ENCODE peak calls at places on chromosome 11, in eight cellular contexts. L is right cardiac atrium; F is HTR-8/SVneo; Q is OCI-M1; X is iris pigment epithelial cell; B is dorsolateral prefrontal cortex; T is activated CD8-positive, alpha-beta memory T cell treated with anti-CD3 and anti-CD28 coated beads for 1 hour; H is COR-L47. D is an unnamed sample.

GRCh38 chr11:83610996-83611395 is 324.8 kb upstream of the CCDC90B start:
- DNase-seq in L (no peak), F (no peak), Q (no peak), X (no peak), B (no peak), T (no peak), H (no peak), D (no peak)

GRCh38 chr11:74687237-74688005 is 43.8 kb downstream of the CHRDL2 start:
- DNase-seq in L (no peak), F (no peak), Q (no peak), X (peak), B (no peak), T (no peak), H (no peak), D (no peak)

GRCh38 chr11:122697636-122698167 is 42.2 kb downstream of the UBASH3B start:
- DNase-seq in L (no peak), F (no peak), Q (peak), X (peak), B (no peak), T (no peak), H (no peak), D (peak)

GRCh38 chr11:27868226-27868625 is 168.0 kb upstream of the BDNF start:
- DNase-seq in L (no peak), F (no peak), Q (no peak), X (peak), B (no peak), T (no peak), H (no peak), D (no peak)

GRCh38 chr11:65488273-65489058 is 10.4 kb upstream of the MALAT1 start:
- DNase-seq in L (peak), F (no peak), Q (no peak), X (peak), B (no peak), T (no peak), H (no peak), D (no peak)

GRCh38 chr11:74678591-74679512 is 52.4 kb downstream of the CHRDL2 start:
- DNase-seq in L (no peak), F (no peak), Q (no peak), X (no peak), B (no peak), T (no peak), H (no peak), D (no peak)

GRCh38 chr11:2787816-2788750 is 88.3 kb upstream of the KCNQ1OT1 start:
- DNase-seq in L (peak), F (no peak), Q (peak), X (no peak), B (no peak), T (no peak), H (no peak), D (no peak)

GRCh38 chr11:85898456-85898855 is 43.3 kb downstream of the CCDC83 start:
- DNase-seq in L (no peak), F (no peak), Q (no peak), X (peak), B (no peak), T (no peak), H (no peak), D (no peak)

GRCh38 chr11:120977470-120977869 is 46.4 kb upstream of the TBCEL start:
- DNase-seq in L (no peak), F (no peak), Q (no peak), X (peak), B (no peak), T (no peak), H (no peak), D (no peak)

GRCh38 chr11:22787565-22788162 is 41.9 kb downstream of the SVIP start:
- DNase-seq in L (no peak), F (peak), Q (peak), X (peak), B (peak), T (peak), H (peak), D (peak)

GRCh38 chr11:35170503-35170902 is 31.5 kb downstream of the CD44 start:
- DNase-seq in L (no peak), F (no peak), Q (no peak), X (no peak), B (no peak), T (no peak), H (no peak), D (no peak)

GRCh38 chr11:88104408-88104807 is 70.8 kb downstream of the RAB38 start:
- DNase-seq in L (no peak), F (no peak), Q (no peak), X (no peak), B (no peak), T (no peak), H (no peak), D (no peak)

GRCh38 chr11:64743591-64744543 is at the start of gene RASGRP2:
- DNase-seq in L (peak), F (peak), Q (peak), X (peak), B (no peak), T (peak), H (no peak), D (peak)

GRCh38 chr11:66082936-66083698 is 13.0 kb downstream of the PACS1 start:
- DNase-seq in L (no peak), F (no peak), Q (peak), X (peak), B (no peak), T (no peak), H (peak), D (no peak)

GRCh38 chr11:6022954-6023353 is 7.6 kb downstream of the OR56A1 start:
- DNase-seq in L (no peak), F (peak), Q (peak), X (peak), B (peak), T (no peak), H (peak), D (peak)

GRCh38 chr11:121543981-121544380 is 91.2 kb upstream of the SORL1-AS1 start:
- DNase-seq in L (no peak), F (no peak), Q (no peak), X (no peak), B (no peak), T (no peak), H (no peak), D (no peak)

GRCh38 chr11:20474176-20474950 is 86.8 kb downstream of the PRMT3 start:
- DNase-seq in L (no peak), F (no peak), Q (no peak), X (peak), B (peak), T (no peak), H (no peak), D (no peak)

GRCh38 chr11:78168539-78169477 is 19.6 kb downstream of the KCTD21 start:
- DNase-seq in L (peak), F (no peak), Q (no peak), X (peak), B (no peak), T (no peak), H (no peak), D (no peak)

GRCh38 chr11:17528181-17528691 is 16.0 kb downstream of the USH1C start:
- DNase-seq in L (peak), F (peak), Q (peak), X (peak), B (peak), T (peak), H (no peak), D (no peak)

GRCh38 chr11:107006076-107006833 is 12.0 kb downstream of the GUCY1A2 start:
- DNase-seq in L (no peak), F (no peak), Q (peak), X (no peak), B (no peak), T (no peak), H (no peak), D (no peak)

GRCh38 chr11:46489668-46490560 is 98.3 kb upstream of the CHRM4 start:
- DNase-seq in L (no peak), F (peak), Q (peak), X (peak), B (peak), T (no peak), H (peak), D (peak)

GRCh38 chr11:88202498-88202897 is 27.3 kb upstream of the RAB38 start:
- DNase-seq in L (no peak), F (no peak), Q (peak), X (no peak), B (no peak), T (no peak), H (no peak), D (no peak)

GRCh38 chr11:26944866-26945664 is 48.8 kb upstream of the FIBIN start:
- DNase-seq in L (no peak), F (no peak), Q (no peak), X (peak), B (no peak), T (no peak), H (no peak), D (no peak)

GRCh38 chr11:4713241-4713640 is 8.7 kb downstream of the MMP26 start:
- DNase-seq in L (no peak), F (no peak), Q (no peak), X (no peak), B (no peak), T (no peak), H (no peak), D (no peak)

GRCh38 chr11:35418847-35419712 is at the start of gene SLC1A2:
- DNase-seq in L (peak), F (peak), Q (no peak), X (peak), B (peak), T (no peak), H (peak), D (no peak)

GRCh38 chr11:67697846-67698245 is 23.4 kb upstream of the ALDH3B2 start:
- DNase-seq in L (no peak), F (no peak), Q (no peak), X (no peak), B (no peak), T (no peak), H (no peak), D (no peak)

GRCh38 chr11:86274503-86274902 is 27.5 kb upstream of the HIKESHI start:
- DNase-seq in L (no peak), F (no peak), Q (peak), X (no peak), B (no peak), T (no peak), H (no peak), D (no peak)

GRCh38 chr11:11806586-11806985 is 35.2 kb upstream of the USP47 start:
- DNase-seq in L (no peak), F (no peak), Q (no peak), X (no peak), B (no peak), T (no peak), H (no peak), D (no peak)

GRCh38 chr11:109547356-109548027 is 125.5 kb downstream of the C11orf87 start:
- DNase-seq in L (no peak), F (peak), Q (no peak), X (peak), B (no peak), T (no peak), H (no peak), D (peak)

GRCh38 chr11:59560702-59561469 is 49.5 kb downstream of the OR4D9 start:
- DNase-seq in L (peak), F (peak), Q (peak), X (peak), B (peak), T (peak), H (peak), D (peak)

GRCh38 chr11:118910309-118911112 is 15.2 kb downstream of the BCL9L start:
- DNase-seq in L (peak), F (peak), Q (no peak), X (peak), B (no peak), T (no peak), H (no peak), D (peak)

GRCh38 chr11:128324531-128325141 is 262.7 kb downstream of the ETS1 start:
- DNase-seq in L (no peak), F (no peak), Q (no peak), X (no peak), B (no peak), T (peak), H (no peak), D (no peak)

GRCh38 chr11:20047006-20047405 is 113.3 kb downstream of the DBX1 start:
- DNase-seq in L (no peak), F (no peak), Q (no peak), X (no peak), B (no peak), T (no peak), H (no peak), D (no peak)

D was measured in NCI-H460.